ENCODE peak calls at places on chromosome 21, in four cellular contexts. One of them, this sample, is unnamed. For H3K9me3, the result is how much of the 10 kb centered on the place peaks cover.

GRCh38 chr21:37074195-37074510 is 1.1 kb downstream of the TTC3 start:
- DNase-seq in naive thymus-derived CD4-positive, alpha-beta T cell: no peak
- DNase-seq in neuronal stem cell: no peak
- DNase-seq in sigmoid colon: no peak
- DNase-seq in this sample: no peak

GRCh38 chr21:37421306-37421705 is 54.7 kb downstream of the DYRK1A start:
- DNase-seq in neuronal stem cell: no peak
- DNase-seq in sigmoid colon: no peak
- DNase-seq in naive thymus-derived CD4-positive, alpha-beta T cell: no peak
- DNase-seq in this sample: no peak

GRCh38 chr21:34894401-34894800 is 154.7 kb downstream of the RUNX1 start:
- DNase-seq in naive thymus-derived CD4-positive, alpha-beta T cell: no peak
- DNase-seq in sigmoid colon: no peak
- DNase-seq in neuronal stem cell: no peak
- DNase-seq in this sample: no peak

GRCh38 chr21:46117586-46118304 is 19.8 kb downstream of the COL6A2 start:
- DNase-seq in sigmoid colon: peak
- DNase-seq in naive thymus-derived CD4-positive, alpha-beta T cell: no peak
- DNase-seq in neuronal stem cell: no peak
- DNase-seq in this sample: no peak

GRCh38 chr21:45249626-45250025 is 38.1 kb downstream of the POFUT2 start:
- DNase-seq in naive thymus-derived CD4-positive, alpha-beta T cell: no peak
- DNase-seq in sigmoid colon: no peak
- DNase-seq in neuronal stem cell: no peak
- DNase-seq in this sample: no peak

GRCh38 chr21:45655071-45655470 is 11.5 kb downstream of the PCBP3 start:
- DNase-seq in naive thymus-derived CD4-positive, alpha-beta T cell: no peak
- DNase-seq in sigmoid colon: no peak
- DNase-seq in neuronal stem cell: no peak
- DNase-seq in this sample: no peak

GRCh38 chr21:34743831-34744230 is 75.0 kb downstream of the CLIC6 start:
- DNase-seq in naive thymus-derived CD4-positive, alpha-beta T cell: no peak
- DNase-seq in neuronal stem cell: no peak
- DNase-seq in sigmoid colon: no peak
- DNase-seq in this sample: no peak

GRCh38 chr21:34367320-34367935 is 3.6 kb downstream of the KCNE2 start:
- DNase-seq in naive thymus-derived CD4-positive, alpha-beta T cell: no peak
- DNase-seq in neuronal stem cell: no peak
- DNase-seq in sigmoid colon: peak
- DNase-seq in this sample: no peak

GRCh38 chr21:31908106-31909031 is 35.5 kb downstream of the HUNK start:
- DNase-seq in neuronal stem cell: no peak
- DNase-seq in sigmoid colon: no peak
- DNase-seq in naive thymus-derived CD4-positive, alpha-beta T cell: no peak
- DNase-seq in this sample: no peak

GRCh38 chr21:36188937-36189336 is 32.3 kb downstream of the DOP1B start:
- DNase-seq in sigmoid colon: no peak
- DNase-seq in neuronal stem cell: no peak
- DNase-seq in naive thymus-derived CD4-positive, alpha-beta T cell: no peak
- DNase-seq in this sample: no peak

GRCh38 chr21:44083631-44084291 is 23.4 kb upstream of the PWP2 start:
- DNase-seq in sigmoid colon: no peak
- DNase-seq in naive thymus-derived CD4-positive, alpha-beta T cell: peak
- DNase-seq in neuronal stem cell: no peak
- DNase-seq in this sample: peak

GRCh38 chr21:29499734-29500343 is 201.1 kb downstream of the BACH1 start:
- DNase-seq in neuronal stem cell: no peak
- DNase-seq in sigmoid colon: no peak
- DNase-seq in naive thymus-derived CD4-positive, alpha-beta T cell: no peak
- DNase-seq in this sample: no peak

GRCh38 chr21:42964561-42965560 is 9.5 kb upstream of the PKNOX1 start:
- DNase-seq in sigmoid colon: peak
- DNase-seq in naive thymus-derived CD4-positive, alpha-beta T cell: no peak
- DNase-seq in neuronal stem cell: no peak
- DNase-seq in this sample: no peak

GRCh38 chr21:14466715-14467114 is 79.4 kb downstream of the SAMSN1 start:
- DNase-seq in sigmoid colon: no peak
- DNase-seq in neuronal stem cell: no peak
- DNase-seq in naive thymus-derived CD4-positive, alpha-beta T cell: no peak
- DNase-seq in this sample: no peak

GRCh38 chr21:44090332-44090731 is 16.9 kb upstream of the PWP2 start:
- DNase-seq in naive thymus-derived CD4-positive, alpha-beta T cell: no peak
- DNase-seq in neuronal stem cell: no peak
- DNase-seq in sigmoid colon: no peak
- DNase-seq in this sample: no peak

GRCh38 chr21:32463367-32463766 is 50.9 kb downstream of the EVA1C start:
- DNase-seq in neuronal stem cell: no peak
- DNase-seq in sigmoid colon: no peak
- DNase-seq in naive thymus-derived CD4-positive, alpha-beta T cell: no peak
- DNase-seq in this sample: no peak

GRCh38 chr21:17921579-17922530 is 102.7 kb upstream of the C21orf91 start:
- DNase-seq in neuronal stem cell: no peak
- DNase-seq in sigmoid colon: no peak
- DNase-seq in naive thymus-derived CD4-positive, alpha-beta T cell: no peak
- DNase-seq in this sample: no peak

GRCh38 chr21:43976661-43977060 is 35.4 kb upstream of the TRAPPC10 start:
- DNase-seq in neuronal stem cell: no peak
- DNase-seq in sigmoid colon: no peak
- DNase-seq in naive thymus-derived CD4-positive, alpha-beta T cell: no peak
- DNase-seq in this sample: no peak

GRCh38 chr21:16633851-16634521 is 878.9 kb upstream of the CXADR start:
- DNase-seq in sigmoid colon: no peak
- DNase-seq in neuronal stem cell: no peak
- DNase-seq in naive thymus-derived CD4-positive, alpha-beta T cell: no peak
- DNase-seq in this sample: no peak

GRCh38 chr21:45640888-45641479 is 2.5 kb upstream of the PCBP3 start:
- DNase-seq in naive thymus-derived CD4-positive, alpha-beta T cell: no peak
- DNase-seq in sigmoid colon: no peak
- DNase-seq in neuronal stem cell: no peak
- DNase-seq in this sample: no peak

GRCh38 chr21:32739946-32740345 is 12.1 kb upstream of the SYNJ1 start:
- DNase-seq in naive thymus-derived CD4-positive, alpha-beta T cell: no peak
- DNase-seq in neuronal stem cell: no peak
- DNase-seq in sigmoid colon: no peak
- DNase-seq in this sample: no peak

GRCh38 chr21:43591468-43592050 is 67.7 kb downstream of the HSF2BP start:
- DNase-seq in neuronal stem cell: no peak
- DNase-seq in sigmoid colon: no peak
- DNase-seq in naive thymus-derived CD4-positive, alpha-beta T cell: no peak
- DNase-seq in this sample: no peak

GRCh38 chr21:45104560-45104959 is 30.2 kb downstream of the ADARB1 start:
- DNase-seq in neuronal stem cell: no peak
- DNase-seq in sigmoid colon: no peak
- DNase-seq in naive thymus-derived CD4-positive, alpha-beta T cell: no peak
- DNase-seq in this sample: no peak

GRCh38 chr21:45528981-45529784 is 13.1 kb downstream of the SLC19A1 start:
- DNase-seq in sigmoid colon: peak
- DNase-seq in naive thymus-derived CD4-positive, alpha-beta T cell: no peak
- DNase-seq in neuronal stem cell: no peak
- DNase-seq in this sample: no peak

GRCh38 chr21:46078984-46079356 is 18.9 kb upstream of the COL6A2 start:
- DNase-seq in naive thymus-derived CD4-positive, alpha-beta T cell: no peak
- DNase-seq in neuronal stem cell: no peak
- DNase-seq in sigmoid colon: no peak
- DNase-seq in this sample: no peak

GRCh38 chr21:33490991-33491372 is 534 bp downstream of the DNAJC28 start:
- DNase-seq in neuronal stem cell: no peak
- DNase-seq in sigmoid colon: no peak
- DNase-seq in naive thymus-derived CD4-positive, alpha-beta T cell: no peak
- DNase-seq in this sample: no peak

DNA sequence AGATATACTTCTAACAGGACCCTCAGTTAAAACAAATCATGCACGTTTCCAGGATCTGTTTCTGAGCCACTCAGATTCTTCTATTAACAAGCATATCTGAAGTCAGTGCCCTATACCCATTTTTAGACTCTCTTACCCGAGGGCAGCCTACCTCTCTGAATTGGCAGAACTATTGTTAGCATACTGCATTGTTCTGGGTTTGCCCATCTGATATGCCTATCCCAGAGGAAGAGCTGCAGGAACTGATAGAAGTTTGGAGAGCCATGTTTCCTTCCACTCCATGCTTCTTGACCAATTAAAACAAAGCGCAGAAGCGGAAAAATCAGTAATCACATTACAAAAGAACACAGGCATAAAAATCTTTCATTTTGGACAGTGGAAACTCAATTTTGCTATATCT is 653.8 kb downstream of the LTN1 start:
- DNase-seq in neuronal stem cell: no peak
- DNase-seq in sigmoid colon: no peak
- DNase-seq in naive thymus-derived CD4-positive, alpha-beta T cell: no peak
- DNase-seq in this sample: no peak
- H3K9me3 ChIP-seq in neuronal stem cell: under half
- H3K9me3 ChIP-seq in sigmoid colon: under half
- H3K9me3 ChIP-seq in naive thymus-derived CD4-positive, alpha-beta T cell: under half
- H3K9me3 ChIP-seq in this sample: under half

DNA sequence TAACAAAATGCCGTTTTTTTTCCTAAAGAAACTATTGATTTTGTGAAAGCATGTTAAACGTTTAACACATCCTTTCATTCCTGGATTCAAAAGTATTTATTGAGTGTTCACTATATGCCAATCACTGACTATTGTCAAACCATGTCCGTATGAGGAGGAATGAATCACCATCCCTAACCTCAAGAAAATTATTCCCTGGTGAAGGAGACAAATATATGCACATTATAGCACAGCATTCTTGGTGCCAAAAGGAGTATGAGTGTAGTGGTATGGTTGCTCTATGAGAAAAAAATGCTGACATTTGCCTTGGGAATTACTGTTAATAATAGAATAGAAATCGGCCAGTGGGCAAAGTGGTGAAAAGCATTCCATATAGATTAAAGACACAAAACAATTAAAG is 1390.1 kb downstream of the MRPL39 start:
- DNase-seq in sigmoid colon: no peak
- DNase-seq in neuronal stem cell: no peak
- DNase-seq in naive thymus-derived CD4-positive, alpha-beta T cell: no peak
- DNase-seq in this sample: no peak
- H3K9me3 ChIP-seq in sigmoid colon: under half
- H3K9me3 ChIP-seq in neuronal stem cell: under half
- H3K9me3 ChIP-seq in naive thymus-derived CD4-positive, alpha-beta T cell: under half
- H3K9me3 ChIP-seq in this sample: under half

GRCh38 chr21:40047993-40048730 is 180.9 kb downstream of the PCP4 start:
- DNase-seq in sigmoid colon: peak
- DNase-seq in naive thymus-derived CD4-positive, alpha-beta T cell: no peak
- DNase-seq in neuronal stem cell: no peak
- DNase-seq in this sample: no peak
- H3K9me3 ChIP-seq in sigmoid colon: under half
- H3K9me3 ChIP-seq in naive thymus-derived CD4-positive, alpha-beta T cell: under half
- H3K9me3 ChIP-seq in neuronal stem cell: under half
- H3K9me3 ChIP-seq in this sample: under half

GRCh38 chr21:38527737-38528136 is 29.5 kb upstream of the ERG start:
- DNase-seq in neuronal stem cell: no peak
- DNase-seq in naive thymus-derived CD4-positive, alpha-beta T cell: no peak
- DNase-seq in sigmoid colon: no peak
- DNase-seq in this sample: no peak
- H3K9me3 ChIP-seq in neuronal stem cell: under half
- H3K9me3 ChIP-seq in naive thymus-derived CD4-positive, alpha-beta T cell: under half
- H3K9me3 ChIP-seq in sigmoid colon: under half
- H3K9me3 ChIP-seq in this sample: under half

DNA sequence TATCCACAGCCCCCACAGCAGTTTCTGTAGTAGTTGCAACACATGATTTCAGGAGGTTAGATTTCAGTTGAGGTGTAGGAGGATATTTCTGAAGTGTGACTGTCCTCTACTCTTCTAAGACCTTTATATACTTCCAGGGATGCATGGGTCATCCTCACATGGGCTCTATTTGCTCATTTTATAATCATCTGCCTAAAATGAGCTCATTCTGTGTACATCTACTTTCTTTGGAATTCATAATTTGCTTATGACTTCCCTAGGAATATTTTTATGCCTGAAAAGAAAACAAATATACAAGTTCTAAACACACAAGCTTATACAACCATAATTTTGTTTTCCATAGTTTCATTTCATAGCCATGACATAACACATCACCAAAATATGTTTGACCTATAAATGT is at the start of gene KRTAP21-2:
- DNase-seq in neuronal stem cell: no peak
- DNase-seq in naive thymus-derived CD4-positive, alpha-beta T cell: no peak
- DNase-seq in sigmoid colon: no peak
- DNase-seq in this sample: no peak
- H3K9me3 ChIP-seq in neuronal stem cell: under half
- H3K9me3 ChIP-seq in naive thymus-derived CD4-positive, alpha-beta T cell: under half
- H3K9me3 ChIP-seq in sigmoid colon: under half
- H3K9me3 ChIP-seq in this sample: under half

DNA sequence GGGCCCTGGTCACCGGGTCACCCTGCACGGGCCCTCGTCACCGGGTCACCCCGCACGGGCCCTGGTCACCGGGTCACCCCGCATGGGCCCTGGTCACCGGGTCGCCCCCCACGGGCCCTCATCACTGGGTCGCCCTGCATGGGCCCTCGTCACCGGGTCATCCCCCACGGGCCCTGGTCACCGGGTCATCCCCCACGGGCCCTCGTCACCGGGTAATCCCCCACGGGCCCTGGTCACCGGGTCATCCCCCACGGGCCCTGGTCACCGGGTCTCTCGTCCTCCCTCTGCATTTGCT is 77.6 kb downstream of the RIPK4 start:
- DNase-seq in sigmoid colon: no peak
- DNase-seq in naive thymus-derived CD4-positive, alpha-beta T cell: no peak
- DNase-seq in neuronal stem cell: no peak
- DNase-seq in this sample: no peak
- H3K9me3 ChIP-seq in sigmoid colon: under half
- H3K9me3 ChIP-seq in naive thymus-derived CD4-positive, alpha-beta T cell: under half
- H3K9me3 ChIP-seq in neuronal stem cell: under half
- H3K9me3 ChIP-seq in this sample: under half

GRCh38 chr21:26557106-26557505 is 16.0 kb downstream of the CYYR1 start:
- DNase-seq in neuronal stem cell: no peak
- DNase-seq in naive thymus-derived CD4-positive, alpha-beta T cell: no peak
- DNase-seq in sigmoid colon: no peak
- DNase-seq in this sample: no peak
- H3K9me3 ChIP-seq in neuronal stem cell: under half
- H3K9me3 ChIP-seq in naive thymus-derived CD4-positive, alpha-beta T cell: under half
- H3K9me3 ChIP-seq in sigmoid colon: under half
- H3K9me3 ChIP-seq in this sample: under half

GRCh38 chr21:23574932-23575331 is 2032.3 kb downstream of the MRPL39 start:
- DNase-seq in neuronal stem cell: no peak
- DNase-seq in sigmoid colon: no peak
- DNase-seq in naive thymus-derived CD4-positive, alpha-beta T cell: no peak
- DNase-seq in this sample: no peak
- H3K9me3 ChIP-seq in neuronal stem cell: under half
- H3K9me3 ChIP-seq in sigmoid colon: under half
- H3K9me3 ChIP-seq in naive thymus-derived CD4-positive, alpha-beta T cell: under half
- H3K9me3 ChIP-seq in this sample: under half

GRCh38 chr21:19286901-19287300 is 883.3 kb upstream of the TMPRSS15 start:
- DNase-seq in sigmoid colon: no peak
- DNase-seq in neuronal stem cell: no peak
- DNase-seq in naive thymus-derived CD4-positive, alpha-beta T cell: no peak
- DNase-seq in this sample: no peak

DNA sequence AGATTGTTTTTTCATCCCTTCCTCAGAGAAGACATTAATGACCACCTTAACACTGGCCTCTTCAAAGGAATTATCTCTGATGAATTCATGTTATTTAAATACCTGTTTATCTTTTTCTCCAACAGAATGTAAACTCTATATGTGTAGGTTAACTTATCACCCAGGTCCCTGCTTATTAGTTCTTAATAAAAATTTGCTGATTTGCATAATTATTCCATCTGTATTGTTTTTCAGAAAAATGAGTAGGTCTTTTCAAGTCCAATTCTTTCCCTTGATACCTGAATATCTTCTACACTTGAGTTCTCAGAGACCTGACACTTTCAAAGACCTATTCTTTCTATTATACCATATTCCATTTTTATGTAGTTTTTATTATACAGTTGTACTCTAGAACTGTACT is 886.7 kb upstream of the TMPRSS15 start:
- DNase-seq in naive thymus-derived CD4-positive, alpha-beta T cell: no peak
- DNase-seq in sigmoid colon: no peak
- DNase-seq in neuronal stem cell: no peak
- DNase-seq in this sample: no peak
- H3K9me3 ChIP-seq in naive thymus-derived CD4-positive, alpha-beta T cell: under half
- H3K9me3 ChIP-seq in sigmoid colon: under half
- H3K9me3 ChIP-seq in neuronal stem cell: under half
- H3K9me3 ChIP-seq in this sample: under half